ENCODE peak calls at places on chromosomes 2 and 18, in ten cellular contexts. K is SW480, L is neural crest cell, G is anterior cingulate cortex, M is kidney epithelial cell, R is fibroblast of lung, A is GM04504, P is putamen, C is RCC 7860, Z is cardiac fibroblast. Y is an unnamed sample.

GRCh38 chr2:142061733-142062132 is 69.1 kb downstream of the LRP1B start:
- DNase-seq in K (no peak), L (no peak), G (no peak), M (no peak), R (no peak), A (no peak), P (no peak), C (no peak), Z (no peak), Y (no peak)

GRCh38 chr2:220107380-220107791 is 480.0 kb downstream of the SLC4A3 start:
- DNase-seq in K (no peak), L (no peak), G (no peak), M (no peak), R (no peak), A (no peak), P (no peak), C (no peak), Z (no peak), Y (no peak)

GRCh38 chr18:22913861-22914260 is 19.3 kb upstream of the RBBP8 start:
- DNase-seq in K (no peak), L (no peak), G (no peak), M (no peak), R (no peak), A (no peak), P (no peak), C (no peak), Z (no peak), Y (no peak)

GRCh38 chr2:179963626-179964025 is 43.5 kb downstream of the CWC22 start:
- DNase-seq in K (no peak), L (no peak), G (no peak), M (no peak), R (peak), A (peak), P (no peak), C (no peak), Z (peak), Y (no peak)

GRCh38 chr2:24831736-24832421 is 38.7 kb downstream of the CENPO start:
- DNase-seq in K (no peak), L (peak), G (peak), M (no peak), R (no peak), A (no peak), P (peak), C (no peak), Z (no peak), Y (peak)

GRCh38 chr2:62811086-62811485 is 105.6 kb downstream of the EHBP1 start:
- DNase-seq in K (no peak), L (no peak), G (no peak), M (no peak), R (no peak), A (no peak), P (no peak), C (no peak), Z (no peak), Y (no peak)

GRCh38 chr2:133780099-133780996 is 212.1 kb upstream of the NCKAP5 start:
- DNase-seq in K (peak), L (peak), G (no peak), M (peak), R (peak), A (peak), P (peak), C (peak), Z (peak), Y (peak)

GRCh38 chr18:40929389-40929788 is 1025.6 kb upstream of the PIK3C3 start:
- DNase-seq in K (no peak), L (no peak), G (no peak), M (no peak), R (no peak), A (no peak), P (no peak), C (no peak), Z (no peak), Y (no peak)

GRCh38 chr2:172556284-172557033 is 569 bp downstream of the PDK1 start:
- DNase-seq in K (peak), L (peak), G (peak), M (no peak), R (peak), A (peak), P (peak), C (peak), Z (peak), Y (peak)

GRCh38 chr2:229868794-229869193 is 53.0 kb downstream of the TRIP12 start:
- DNase-seq in K (no peak), L (no peak), G (no peak), M (no peak), R (no peak), A (no peak), P (no peak), C (no peak), Z (no peak), Y (no peak)

GRCh38 chr2:235827585-235827992 is 333.7 kb downstream of the AGAP1 start:
- DNase-seq in K (peak), L (no peak), G (no peak), M (no peak), R (peak), A (no peak), P (no peak), C (peak), Z (peak), Y (no peak)

GRCh38 chr2:1658394-1659151 is 85.7 kb downstream of the PXDN start:
- DNase-seq in K (no peak), L (no peak), G (no peak), M (no peak), R (no peak), A (no peak), P (no peak), C (peak), Z (no peak), Y (no peak)

GRCh38 chr2:218284106-218284811 is 8.0 kb downstream of the TMBIM1 start:
- DNase-seq in K (no peak), L (no peak), G (no peak), M (peak), R (peak), A (no peak), P (no peak), C (peak), Z (peak), Y (no peak)

GRCh38 chr2:238709961-238710360 is 137.9 kb upstream of the TWIST2 start:
- DNase-seq in K (no peak), L (no peak), G (no peak), M (no peak), R (no peak), A (no peak), P (no peak), C (no peak), Z (peak), Y (no peak)

GRCh38 chr2:208542465-208543041 is 136.0 kb downstream of the PTH2R start:
- DNase-seq in K (no peak), L (no peak), G (no peak), M (peak), R (no peak), A (no peak), P (no peak), C (peak), Z (no peak), Y (no peak)

GRCh38 chr2:62423883-62424458 is 82.0 kb downstream of the TMEM17 start:
- DNase-seq in K (no peak), L (no peak), G (peak), M (no peak), R (no peak), A (no peak), P (peak), C (no peak), Z (no peak), Y (peak)

GRCh38 chr18:44681039-44681595 is 429 bp downstream of the SETBP1 start:
- DNase-seq in K (no peak), L (no peak), G (no peak), M (no peak), R (peak), A (no peak), P (no peak), C (no peak), Z (no peak), Y (no peak)

GRCh38 chr2:238425979-238426567 is 654 bp upstream of the ASB1 start:
- DNase-seq in K (peak), L (peak), G (no peak), M (no peak), R (peak), A (no peak), P (no peak), C (peak), Z (peak), Y (no peak)

GRCh38 chr2:30326497-30326896 is 95.2 kb downstream of the LBH start:
- DNase-seq in K (no peak), L (no peak), G (no peak), M (no peak), R (no peak), A (no peak), P (no peak), C (no peak), Z (no peak), Y (no peak)

GRCh38 chr2:37350917-37351316 is 6.5 kb downstream of the QPCT start:
- DNase-seq in K (no peak), L (no peak), G (no peak), M (no peak), R (no peak), A (no peak), P (no peak), C (no peak), Z (no peak), Y (no peak)

GRCh38 chr2:117856415-117857210 is 42.1 kb downstream of the DDX18 start:
- DNase-seq in K (peak), L (no peak), G (no peak), M (peak), R (peak), A (peak), P (no peak), C (peak), Z (peak), Y (no peak)

GRCh38 chr2:69843993-69844392 is 14.5 kb downstream of the GMCL1 start:
- DNase-seq in K (no peak), L (no peak), G (no peak), M (no peak), R (no peak), A (no peak), P (no peak), C (no peak), Z (no peak), Y (no peak)

GRCh38 chr2:112582314-112582746 is 2.1 kb upstream of the CHCHD5 start:
- DNase-seq in K (peak), L (no peak), G (no peak), M (peak), R (peak), A (peak), P (peak), C (peak), Z (peak), Y (peak)